ENCODE peak calls at places on chromosomes 12 and 14, in six cellular contexts. H is GM23338, X is HCT116, D is suprapubic skin, I is HepG2, K is spleen. Z is an unnamed sample.

GRCh38 chr14:88853129-88853528 is 28.7 kb downstream of the TTC8 start:
- DNase-seq in D (no peak), H (peak), I (no peak), K (no peak), X (no peak), Z (no peak)

GRCh38 chr14:64244279-64244678 is 49.9 kb downstream of the ESR2 start:
- DNase-seq in X (no peak), D (no peak), H (no peak), I (no peak), K (no peak), Z (peak)

GRCh38 chr12:54678131-54678530 is 30.0 kb upstream of the DCD start:
- DNase-seq in K (no peak), I (no peak), D (no peak), H (no peak), X (no peak), Z (no peak)

GRCh38 chr14:83707056-83707455 is 1822.9 kb upstream of the FLRT2 start:
- DNase-seq in H (no peak), I (no peak), X (no peak), K (no peak), D (no peak), Z (no peak)

GRCh38 chr14:94066089-94066676 is 14.8 kb downstream of the DDX24 start:
- DNase-seq in I (peak), K (no peak), X (no peak), H (peak), D (no peak), Z (no peak)

GRCh38 chr12:123085730-123086487 is 65.0 kb downstream of the PITPNM2 start:
- DNase-seq in K (peak), D (no peak), X (peak), H (no peak), I (peak), Z (peak)

GRCh38 chr12:118611295-118611694 is 234.9 kb downstream of the SUDS3 start:
- DNase-seq in X (no peak), H (peak), D (no peak), K (no peak), I (no peak), Z (peak)

GRCh38 chr12:75982974-75983660 is 48.5 kb downstream of the PHLDA1 start:
- DNase-seq in K (no peak), D (no peak), H (no peak), I (no peak), X (no peak), Z (no peak)

GRCh38 chr12:132397152-132397933 is 68.0 kb upstream of the GALNT9 start:
- DNase-seq in X (no peak), D (peak), K (peak), H (no peak), I (no peak), Z (no peak)

GRCh38 chr12:121240484-121241202 is 30.7 kb downstream of the P2RX4 start:
- DNase-seq in H (peak), K (peak), X (no peak), I (no peak), D (peak), Z (peak)

GRCh38 chr12:75120202-75120774 is 89.4 kb downstream of the KCNC2 start:
- DNase-seq in X (no peak), K (no peak), H (no peak), I (no peak), D (no peak), Z (no peak)

GRCh38 chr12:123113038-123113437 is 37.9 kb downstream of the PITPNM2 start:
- DNase-seq in K (no peak), I (no peak), X (no peak), D (no peak), H (no peak), Z (no peak)

GRCh38 chr14:73500360-73500759 is 9.6 kb downstream of the RIOX1 start:
- DNase-seq in H (no peak), D (no peak), I (no peak), X (peak), K (no peak), Z (no peak)

GRCh38 chr12:3362751-3363150 is 128.3 kb upstream of the PRMT8 start:
- DNase-seq in D (no peak), K (no peak), X (no peak), I (no peak), H (no peak), Z (no peak)

GRCh38 chr14:69300601-69301221 is 40.8 kb downstream of the GALNT16 start:
- DNase-seq in K (peak), D (no peak), H (no peak), X (no peak), I (no peak), Z (no peak)

GRCh38 chr12:76547526-76547925 is 12.0 kb downstream of the OSBPL8 start:
- DNase-seq in H (peak), K (no peak), D (no peak), X (no peak), I (no peak), Z (no peak)

GRCh38 chr14:100070310-100070709 is 5.1 kb downstream of the EVL start:
- DNase-seq in K (no peak), D (no peak), X (no peak), I (no peak), H (no peak), Z (no peak)

GRCh38 chr14:61870163-61870562 is 107.9 kb downstream of the SNAPC1 start:
- DNase-seq in K (no peak), D (no peak), I (no peak), X (no peak), H (no peak), Z (no peak)

GRCh38 chr14:59482120-59482434 is 2.1 kb downstream of the L3HYPDH start:
- DNase-seq in D (no peak), H (no peak), I (no peak), K (no peak), X (no peak), Z (no peak)

GRCh38 chr14:64605926-64606685 is 56.3 kb downstream of the PPP1R36 start:
- DNase-seq in K (no peak), I (no peak), D (no peak), H (no peak), X (no peak), Z (no peak)

GRCh38 chr12:1313906-1314305 is 280.5 kb downstream of the FBXL14 start:
- DNase-seq in I (no peak), K (no peak), D (no peak), H (no peak), X (no peak), Z (no peak)

GRCh38 chr14:76541594-76542219 is 165.8 kb downstream of the ESRRB start:
- DNase-seq in X (no peak), I (no peak), H (no peak), D (no peak), K (no peak), Z (no peak)

GRCh38 chr12:77893918-77894317 is 63.2 kb downstream of the NAV3 start:
- DNase-seq in H (peak), D (no peak), K (no peak), X (peak), I (peak), Z (peak)

GRCh38 chr12:15887043-15887817 is 5.0 kb downstream of the STRAP start:
- DNase-seq in X (no peak), D (no peak), I (no peak), K (no peak), H (no peak), Z (no peak)

GRCh38 chr12:15882055-15882971 is at the start of gene STRAP:
- DNase-seq in X (peak), H (peak), I (peak), D (peak), K (peak), Z (peak)

GRCh38 chr12:15886372-15887042 is 4.3 kb downstream of the STRAP start:
- DNase-seq in H (no peak), K (no peak), D (no peak), I (peak), X (no peak), Z (no peak)

GRCh38 chr12:15880721-15881120 is 1.5 kb upstream of the STRAP start:
- DNase-seq in I (no peak), X (no peak), K (no peak), D (no peak), H (no peak), Z (no peak)

GRCh38 chr12:15883536-15883935 is 1.3 kb downstream of the STRAP start:
- DNase-seq in I (no peak), H (no peak), D (no peak), X (no peak), K (no peak), Z (no peak)
- H3K27ac ChIP-seq in I (peak), H (peak), D (no peak), X (no peak), K (peak), Z (peak)

GRCh38 chr12:96170328-96170727 is 23.8 kb upstream of the ELK3 start:
- DNase-seq in X (no peak), K (peak), I (no peak), H (no peak), D (no peak), Z (no peak)

GRCh38 chr12:96167492-96167891 is 26.7 kb upstream of the ELK3 start:
- DNase-seq in I (no peak), D (no peak), K (no peak), H (no peak), X (no peak), Z (no peak)

GRCh38 chr12:96166765-96167164 is 27.4 kb upstream of the ELK3 start:
- DNase-seq in H (no peak), I (no peak), D (no peak), K (no peak), X (no peak), Z (no peak)

GRCh38 chr12:96170762-96171161 is 23.4 kb upstream of the ELK3 start:
- DNase-seq in K (no peak), H (no peak), I (no peak), X (no peak), D (no peak), Z (no peak)

GRCh38 chr12:96164951-96165858 is 29.0 kb upstream of the ELK3 start:
- DNase-seq in K (peak), H (no peak), X (no peak), I (no peak), D (no peak), Z (no peak)
- TF ChIP-seq POLR2AphosphoS5 in K (peak), H (no peak), X (no peak), I (no peak), D (no peak), Z (no peak)

GRCh38 chr12:13041224-13041623 is 3.0 kb upstream of the FAM234B start:
- DNase-seq in D (no peak), X (no peak), K (no peak), I (no peak), H (no peak), Z (no peak)
- H3K27ac ChIP-seq in D (no peak), X (no peak), K (no peak), I (no peak), H (no peak), Z (no peak)

GRCh38 chr12:68612245-68612644 is 1.5 kb downstream of the RAP1B start:
- DNase-seq in H (no peak), K (no peak), X (no peak), I (no peak), D (no peak), Z (no peak)

GRCh38 chr12:68612675-68613074 is 2.0 kb downstream of the RAP1B start:
- DNase-seq in D (no peak), K (no peak), H (no peak), I (no peak), X (no peak), Z (no peak)

GRCh38 chr12:68609955-68610434 is 704 bp upstream of the RAP1B start:
- DNase-seq in X (no peak), D (no peak), K (no peak), I (no peak), H (no peak), Z (no peak)

GRCh38 chr12:68610435-68611093 is at the start of gene RAP1B:
- DNase-seq in K (peak), D (peak), I (peak), X (peak), H (peak), Z (peak)

GRCh38 chr12:68611094-68611818 is 557 bp downstream of the RAP1B start:
- DNase-seq in I (no peak), D (peak), K (peak), H (peak), X (no peak), Z (peak)
- TF ChIP-seq POLR2AphosphoS5 in I (no peak), D (peak), K (peak), H (no peak), X (no peak), Z (no peak)

GRCh38 chr14:103104389-103104653 is 9.8 kb downstream of the EXOC3L4 start:
- DNase-seq in X (no peak), D (no peak), I (no peak), K (no peak), H (no peak), Z (no peak)

GRCh38 chr14:103102689-103103260 is 8.2 kb downstream of the EXOC3L4 start:
- DNase-seq in D (no peak), K (no peak), X (no peak), I (no peak), H (peak), Z (no peak)

GRCh38 chr14:103103461-103104388 is 9.2 kb downstream of the EXOC3L4 start:
- DNase-seq in X (no peak), I (peak), K (no peak), D (no peak), H (peak), Z (peak)

GRCh38 chr14:103105580-103106168 is 11.1 kb downstream of the EXOC3L4 start:
- DNase-seq in H (no peak), I (no peak), K (no peak), X (no peak), D (no peak), Z (no peak)

DNA sequence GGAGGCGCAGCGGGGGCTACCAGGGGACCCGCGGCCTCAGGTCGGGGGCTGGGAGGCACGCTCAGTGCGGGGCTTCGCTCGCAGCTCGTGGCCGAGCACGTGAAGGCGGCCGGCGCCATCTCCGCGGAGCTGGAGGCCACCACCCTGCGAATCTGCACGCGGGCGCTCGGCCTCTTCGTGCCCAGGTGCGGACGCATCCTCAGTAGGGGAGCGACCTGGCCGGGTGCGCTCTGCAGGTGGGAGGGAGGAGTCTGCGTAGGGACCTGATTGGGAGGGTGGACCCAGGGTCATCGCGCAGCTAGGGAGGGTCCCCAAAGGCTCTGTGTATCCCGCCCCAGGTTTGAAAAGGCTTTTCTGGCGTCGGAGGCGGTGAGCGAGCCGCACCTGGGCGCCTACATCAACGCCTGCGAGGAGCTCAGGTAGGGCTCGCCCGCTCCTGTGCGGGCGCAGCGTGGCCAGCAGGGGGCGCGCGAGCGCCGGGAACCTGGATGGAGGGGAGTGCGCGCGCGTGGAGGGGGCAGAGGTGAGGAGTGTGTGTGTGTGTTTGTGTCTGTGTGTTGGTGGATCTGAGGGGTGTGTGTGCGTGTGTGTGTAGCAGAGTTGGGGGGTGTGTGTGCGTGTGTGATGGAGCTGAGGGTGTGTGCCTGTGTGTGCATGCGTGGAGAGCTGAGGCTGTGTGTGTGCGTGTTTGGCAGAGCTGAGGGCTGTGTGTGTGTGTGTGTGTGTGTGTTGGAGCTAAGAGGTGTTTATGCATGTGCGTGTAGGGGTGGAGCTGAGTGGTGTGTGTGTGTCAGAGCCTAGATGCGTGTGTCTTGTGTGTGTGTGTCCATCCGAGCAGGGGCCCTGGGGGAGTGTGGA is 10.4 kb downstream of the EXOC3L4 start:
- DNase-seq in D (no peak), I (no peak), X (no peak), K (peak), H (peak), Z (peak)
- H3K27ac ChIP-seq in D (no peak), I (peak), X (no peak), K (no peak), H (no peak), Z (no peak)

GRCh38 chr12:108332791-108333382 is 6.2 kb downstream of the CMKLR1 start:
- DNase-seq in X (no peak), I (no peak), H (no peak), K (peak), D (peak), Z (no peak)
- TF ChIP-seq POLR2AphosphoS5 in X (no peak), I (no peak), H (no peak), K (peak), D (no peak), Z (no peak)

Z was measured in stomach.